ENCODE peak calls at places on chromosomes 16 and 17, in ten cellular contexts. S is breast epithelium; A is T follicular helper cell; H is occipital lobe; G is CD4-positive, alpha-beta memory T cell; Q is skeletal muscle cell; E is activated CD4-positive, alpha-beta T cell treated with anti-CD3 and anti-CD28 coated beads for 48 hours; M is stimulated activated naive CD8-positive, alpha-beta T cell treated with anti-CD3 and anti-CD28 coated beads, Interleukin-15, Interleukin-2, amounts not matched to agents 100 U/mL and 50 U/mL, for 24 hours; U is GM13976; T is AG04450. L is an unnamed sample.

GRCh38 chr16:12124742-12125141 is 148.2 kb downstream of the SNX29 start:
- DNase-seq in G (no peak), T (no peak), M (no peak), E (no peak), Q (no peak), S (no peak), U (no peak), A (no peak), H (no peak), L (no peak)

GRCh38 chr17:1252203-1252608 is 18.0 kb upstream of the BHLHA9 start:
- DNase-seq in U (no peak), T (no peak), G (no peak), H (peak), E (no peak), A (no peak), M (no peak), S (no peak), Q (no peak), L (no peak)

GRCh38 chr17:39665642-39666221 is 583 bp downstream of the TCAP start:
- DNase-seq in M (peak), U (no peak), Q (no peak), A (no peak), G (no peak), S (no peak), E (no peak), T (no peak), H (no peak), L (no peak)

GRCh38 chr16:29912087-29912486 is 11.8 kb downstream of the ASPHD1 start:
- DNase-seq in H (no peak), M (no peak), T (no peak), Q (no peak), A (no peak), S (no peak), U (no peak), E (no peak), G (no peak), L (no peak)

GRCh38 chr17:56514899-56515298 is 78.6 kb upstream of the NOG start:
- DNase-seq in M (no peak), A (no peak), E (no peak), T (no peak), H (no peak), G (no peak), U (no peak), Q (no peak), S (no peak), L (no peak)

GRCh38 chr17:51454456-51454978 is 194.2 kb downstream of the UTP18 start:
- DNase-seq in M (no peak), Q (no peak), S (no peak), A (no peak), E (no peak), H (no peak), U (no peak), T (no peak), G (no peak), L (no peak)

GRCh38 chr17:13572581-13572980 is 29.1 kb downstream of the HS3ST3A1 start:
- DNase-seq in H (no peak), S (no peak), U (no peak), M (no peak), A (no peak), Q (no peak), G (no peak), T (no peak), E (no peak), L (no peak)

GRCh38 chr17:5418858-5419355 is 555 bp downstream of the NUP88 start:
- DNase-seq in A (peak), Q (no peak), S (no peak), U (peak), H (no peak), T (no peak), G (peak), E (peak), M (peak), L (no peak)

GRCh38 chr16:65070831-65071230 is 51.0 kb downstream of the CDH11 start:
- DNase-seq in U (no peak), T (peak), M (no peak), A (no peak), G (no peak), H (peak), Q (peak), S (peak), E (no peak), L (peak)

GRCh38 chr17:15261063-15261817 is 3.9 kb downstream of the PMP22 start:
- DNase-seq in A (no peak), S (peak), H (no peak), Q (no peak), E (peak), M (peak), U (peak), G (no peak), T (no peak), L (peak)

GRCh38 chr17:35723735-35724134 is 7.7 kb upstream of the RASL10B start:
- DNase-seq in G (no peak), S (no peak), U (no peak), Q (no peak), M (no peak), A (no peak), T (no peak), H (no peak), E (no peak), L (no peak)

GRCh38 chr17:12088035-12088434 is 67.4 kb downstream of the MAP2K4 start:
- DNase-seq in A (no peak), H (no peak), G (no peak), S (no peak), Q (no peak), E (no peak), U (no peak), T (no peak), M (no peak), L (no peak)

GRCh38 chr17:74453665-74454196 is 12.7 kb upstream of the CD300A start:
- DNase-seq in T (no peak), S (peak), Q (no peak), A (peak), E (peak), H (no peak), M (no peak), U (peak), G (peak), L (no peak)

GRCh38 chr16:14300631-14301149 is 229.6 kb downstream of the MRTFB start:
- DNase-seq in M (peak), T (no peak), U (peak), E (no peak), Q (peak), A (no peak), H (peak), G (no peak), S (peak), L (peak)

GRCh38 chr17:58172369-58173071 is 5.7 kb downstream of the OR4D2 start:
- DNase-seq in G (peak), U (peak), A (peak), H (no peak), S (no peak), E (peak), M (peak), Q (no peak), T (no peak), L (no peak)

GRCh38 chr16:84075376-84075775 is 32.8 kb upstream of the SLC38A8 start:
- DNase-seq in S (no peak), E (no peak), Q (no peak), M (no peak), A (no peak), U (no peak), T (no peak), H (no peak), G (no peak), L (no peak)

GRCh38 chr17:79183221-79184158 is 108.9 kb downstream of the ENGASE start:
- DNase-seq in S (no peak), G (no peak), H (no peak), M (peak), Q (no peak), U (peak), T (no peak), E (peak), A (no peak), L (no peak)

GRCh38 chr17:19487009-19487600 is 46.5 kb upstream of the SLC47A1 start:
- DNase-seq in S (no peak), H (no peak), A (no peak), T (no peak), Q (no peak), G (no peak), M (no peak), U (no peak), E (no peak), L (no peak)

GRCh38 chr17:67582632-67583230 is 135.0 kb upstream of the NOL11 start:
- DNase-seq in U (no peak), Q (no peak), E (no peak), M (no peak), A (no peak), S (no peak), T (no peak), G (no peak), H (no peak), L (no peak)

GRCh38 chr17:78315355-78316114 is 44.3 kb downstream of the SOCS3 start:
- DNase-seq in T (peak), M (peak), S (no peak), G (peak), U (peak), Q (peak), E (peak), H (peak), A (peak), L (peak)

GRCh38 chr17:6948562-6948961 is 47.3 kb upstream of the ALOX12 start:
- DNase-seq in M (no peak), H (no peak), A (no peak), S (no peak), T (no peak), E (peak), Q (no peak), G (no peak), U (no peak), L (no peak)

L was measured in amniotic stem cell.